ENCODE peak calls at places on chromosome 1, in seven cellular contexts. R is cardiac fibroblast; K is epithelial cell of esophagus; S is EL; H is SJSA1; M is activated CD4-positive, alpha-beta memory T cell treated with anti-CD3 and anti-CD28 coated beads, Interleukin-2, amount 10 ng/mL, durations not matched to agents 7 days and 5 days; C is OCI-LY7. E is an unnamed sample.

GRCh38 chr1:227939791-227940771 is 7.7 kb downstream of the WNT9A start:
- DNase-seq in R (no peak), K (no peak), S (no peak), H (peak), M (no peak), C (no peak), E (no peak)

GRCh38 chr1:8216005-8216404 is 101.9 kb upstream of the SLC45A1 start:
- DNase-seq in R (no peak), K (no peak), S (no peak), H (no peak), M (no peak), C (no peak), E (no peak)

GRCh38 chr1:205477759-205478247 is 22.0 kb upstream of the BLACAT1 start:
- DNase-seq in R (peak), K (peak), S (peak), H (peak), M (no peak), C (no peak), E (peak)

GRCh38 chr1:167631987-167632680 is 2.1 kb downstream of the RCSD1 start:
- DNase-seq in R (peak), K (no peak), S (no peak), H (no peak), M (peak), C (peak), E (peak)

GRCh38 chr1:84504580-84505021 is 1.6 kb upstream of the SPATA1 start:
- DNase-seq in R (peak), K (peak), S (peak), H (no peak), M (no peak), C (peak), E (peak)

GRCh38 chr1:26771643-26772321 is 16.0 kb upstream of the PIGV start:
- DNase-seq in R (peak), K (peak), S (peak), H (peak), M (no peak), C (no peak), E (peak)

GRCh38 chr1:59178339-59178744 is 118.6 kb upstream of the FGGY start:
- DNase-seq in R (peak), K (no peak), S (peak), H (no peak), M (no peak), C (no peak), E (no peak)

GRCh38 chr1:210233216-210233494 is 559 bp downstream of the SERTAD4 start:
- DNase-seq in R (no peak), K (peak), S (peak), H (no peak), M (no peak), C (no peak), E (no peak)

GRCh38 chr1:179953974-179954493 is 576 bp upstream of the CEP350 start:
- DNase-seq in R (no peak), K (peak), S (peak), H (no peak), M (peak), C (peak), E (no peak)

GRCh38 chr1:2067393-2067792 is 17.2 kb downstream of the PRKCZ start:
- DNase-seq in R (no peak), K (no peak), S (no peak), H (no peak), M (no peak), C (no peak), E (no peak)

GRCh38 chr1:62131093-62131725 is 63.4 kb upstream of the L1TD1 start:
- DNase-seq in R (peak), K (peak), S (peak), H (peak), M (peak), C (peak), E (peak)

GRCh38 chr1:201183209-201183608 is 7.4 kb upstream of the IGFN1 start:
- DNase-seq in R (no peak), K (peak), S (no peak), H (no peak), M (no peak), C (no peak), E (peak)

GRCh38 chr1:232688398-232688797 is 58.5 kb upstream of the SIPA1L2 start:
- DNase-seq in R (no peak), K (no peak), S (no peak), H (no peak), M (no peak), C (no peak), E (no peak)

GRCh38 chr1:186957339-186957738 is 128.6 kb downstream of the PLA2G4A start:
- DNase-seq in R (peak), K (no peak), S (no peak), H (no peak), M (no peak), C (no peak), E (no peak)

GRCh38 chr1:1858382-1859086 is 32.4 kb downstream of the GNB1 start:
- DNase-seq in R (peak), K (peak), S (peak), H (peak), M (peak), C (no peak), E (peak)

GRCh38 chr1:213491468-213491867 is 440.4 kb downstream of the RPS6KC1 start:
- DNase-seq in R (no peak), K (no peak), S (no peak), H (no peak), M (no peak), C (no peak), E (no peak)

GRCh38 chr1:209895709-209896108 is 42.3 kb upstream of the SYT14 start:
- DNase-seq in R (peak), K (peak), S (peak), H (peak), M (no peak), C (no peak), E (no peak)

GRCh38 chr1:115062542-115063004 is 26.7 kb downstream of the TSPAN2 start:
- DNase-seq in R (peak), K (peak), S (peak), H (peak), M (peak), C (no peak), E (peak)

GRCh38 chr1:7620196-7620595 is 150.9 kb upstream of the VAMP3 start:
- DNase-seq in R (no peak), K (no peak), S (no peak), H (no peak), M (no peak), C (no peak), E (no peak)

GRCh38 chr1:17207966-17208418 is 3.1 kb downstream of the PADI1 start:
- DNase-seq in R (peak), K (peak), S (peak), H (peak), M (peak), C (peak), E (no peak)

GRCh38 chr1:18618546-18619466 is 11.8 kb upstream of the PAX7 start:
- DNase-seq in R (no peak), K (peak), S (peak), H (no peak), M (no peak), C (no peak), E (no peak)

GRCh38 chr1:82110366-82111254 is 309.9 kb downstream of the ADGRL2 start:
- DNase-seq in R (peak), K (no peak), S (no peak), H (no peak), M (no peak), C (no peak), E (no peak)